ENCODE peak calls at places on chromosome 9, in four cellular contexts. One of them, this sample, is unnamed.

GRCh38 chr9:99294850-99295461 is 72.9 kb downstream of the SEC61B start:
- DNase-seq in psoas muscle: no peak
- DNase-seq in IMR-90: no peak
- DNase-seq in GM12865: peak
- DNase-seq in this sample: peak

GRCh38 chr9:100595391-100596199 is 17.7 kb downstream of the CAVIN4 start:
- DNase-seq in psoas muscle: no peak
- DNase-seq in IMR-90: peak
- DNase-seq in GM12865: peak
- DNase-seq in this sample: peak

GRCh38 chr9:106892632-106893031 is 29.7 kb downstream of the ZNF462 start:
- DNase-seq in psoas muscle: peak
- DNase-seq in IMR-90: peak
- DNase-seq in GM12865: no peak
- DNase-seq in this sample: no peak

GRCh38 chr9:137254624-137255447 is at the start of gene NELFB:
- DNase-seq in psoas muscle: peak
- DNase-seq in IMR-90: peak
- DNase-seq in GM12865: peak
- DNase-seq in this sample: peak

GRCh38 chr9:104606202-104606601 is 775 bp upstream of the OR13C2 start:
- DNase-seq in psoas muscle: no peak
- DNase-seq in IMR-90: no peak
- DNase-seq in GM12865: no peak
- DNase-seq in this sample: no peak

GRCh38 chr9:125121156-125121555 is 22.2 kb downstream of the SCAI start:
- DNase-seq in psoas muscle: no peak
- DNase-seq in IMR-90: no peak
- DNase-seq in GM12865: no peak
- DNase-seq in this sample: peak

GRCh38 chr9:20684865-20685696 is 1.0 kb downstream of the FOCAD start:
- DNase-seq in psoas muscle: no peak
- DNase-seq in IMR-90: peak
- DNase-seq in GM12865: peak
- DNase-seq in this sample: no peak

GRCh38 chr9:130854835-130855234 is 19.8 kb downstream of the ABL1 start:
- DNase-seq in psoas muscle: no peak
- DNase-seq in IMR-90: no peak
- DNase-seq in GM12865: no peak
- DNase-seq in this sample: no peak

GRCh38 chr9:111599948-111600343 is 499 bp upstream of the PTGR1 start:
- DNase-seq in psoas muscle: no peak
- DNase-seq in IMR-90: no peak
- DNase-seq in GM12865: no peak
- DNase-seq in this sample: no peak

GRCh38 chr9:89609426-89610006 is 4.7 kb downstream of the GADD45G start:
- DNase-seq in psoas muscle: peak
- DNase-seq in IMR-90: no peak
- DNase-seq in GM12865: no peak
- DNase-seq in this sample: no peak

GRCh38 chr9:89606567-89607311 is 1.9 kb downstream of the GADD45G start:
- DNase-seq in psoas muscle: peak
- DNase-seq in IMR-90: peak
- DNase-seq in GM12865: no peak
- DNase-seq in this sample: no peak

GRCh38 chr9:89610391-89610925 is 5.6 kb downstream of the GADD45G start:
- DNase-seq in psoas muscle: no peak
- DNase-seq in IMR-90: no peak
- DNase-seq in GM12865: no peak
- DNase-seq in this sample: no peak

GRCh38 chr9:89606049-89606481 is 1.3 kb downstream of the GADD45G start:
- DNase-seq in psoas muscle: peak
- DNase-seq in IMR-90: peak
- DNase-seq in GM12865: no peak
- DNase-seq in this sample: no peak

DNA sequence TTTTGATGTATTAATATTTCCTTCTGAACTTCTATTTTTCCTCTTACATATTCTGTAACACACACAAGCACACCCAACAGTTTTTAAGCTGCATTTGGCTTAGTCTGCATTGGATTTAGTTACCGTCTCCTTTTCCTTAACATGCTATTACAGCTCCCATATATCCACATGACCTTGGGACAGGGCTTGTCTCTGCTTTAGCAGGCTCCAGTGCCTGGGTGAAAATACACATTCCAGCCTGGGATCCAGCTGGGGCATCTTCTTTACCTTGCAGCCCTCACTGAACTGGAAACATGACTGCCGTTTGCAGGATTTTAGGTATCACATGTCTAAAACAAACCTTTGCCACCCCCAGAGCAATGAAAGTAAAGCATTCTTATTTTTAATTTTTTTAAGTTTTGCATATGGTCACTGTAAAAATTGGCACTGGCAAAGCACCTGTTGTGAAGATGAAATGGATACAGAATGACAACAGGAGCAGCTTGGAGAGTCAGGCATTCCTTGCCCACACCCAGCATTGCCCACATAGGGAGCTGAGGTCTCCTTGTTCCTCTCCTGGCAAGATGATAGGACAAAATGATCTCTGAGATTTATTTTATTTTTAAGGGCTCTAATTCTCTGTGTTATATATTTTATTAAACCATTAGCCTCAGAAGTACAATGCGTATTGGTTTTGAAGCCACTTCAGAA is 4.0 kb downstream of the GADD45G start:
- DNase-seq in psoas muscle: no peak
- DNase-seq in IMR-90: no peak
- DNase-seq in GM12865: no peak
- DNase-seq in this sample: no peak
- H3K4me3 ChIP-seq in psoas muscle: no peak
- H3K4me3 ChIP-seq in IMR-90: no peak
- H3K4me3 ChIP-seq in GM12865: no peak
- H3K4me3 ChIP-seq in this sample: no peak

GRCh38 chr9:123614503-123615258 is 258.7 kb downstream of the CRB2 start:
- DNase-seq in psoas muscle: no peak
- DNase-seq in IMR-90: no peak
- DNase-seq in GM12865: no peak
- DNase-seq in this sample: no peak
- H3K4me3 ChIP-seq in psoas muscle: no peak
- H3K4me3 ChIP-seq in IMR-90: no peak
- H3K4me3 ChIP-seq in GM12865: no peak
- H3K4me3 ChIP-seq in this sample: no peak

DNA sequence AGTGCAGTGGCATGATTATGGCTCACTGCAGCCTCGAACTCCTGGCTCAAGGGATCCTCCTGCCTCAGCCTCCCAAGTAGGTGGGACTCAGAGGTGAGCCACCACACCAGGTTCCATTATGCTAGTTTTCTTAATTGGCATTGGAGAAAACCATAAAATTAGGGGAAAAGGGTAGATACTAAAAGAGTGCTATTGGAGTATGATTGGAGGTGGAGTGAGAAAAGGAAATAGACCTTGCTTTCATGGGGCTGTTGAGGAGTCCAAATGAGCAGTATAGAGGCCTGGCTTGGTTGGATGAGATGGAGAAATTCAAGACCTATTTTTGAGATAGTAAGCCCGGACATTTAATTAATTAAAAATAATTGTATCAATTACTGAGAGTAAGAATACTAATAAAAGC is 888 bp upstream of the BRD3OS start:
- DNase-seq in psoas muscle: no peak
- DNase-seq in IMR-90: no peak
- DNase-seq in GM12865: no peak
- DNase-seq in this sample: no peak
- H3K4me3 ChIP-seq in psoas muscle: peak
- H3K4me3 ChIP-seq in IMR-90: peak
- H3K4me3 ChIP-seq in GM12865: peak
- H3K4me3 ChIP-seq in this sample: peak

GRCh38 chr9:129458663-129459549 is 162.0 kb downstream of the C9orf50 start:
- DNase-seq in psoas muscle: peak
- DNase-seq in IMR-90: no peak
- DNase-seq in GM12865: no peak
- DNase-seq in this sample: no peak

GRCh38 chr9:129458155-129458661 is 162.7 kb downstream of the C9orf50 start:
- DNase-seq in psoas muscle: no peak
- DNase-seq in IMR-90: no peak
- DNase-seq in GM12865: peak
- DNase-seq in this sample: peak

GRCh38 chr9:129460323-129461261 is 160.3 kb downstream of the C9orf50 start:
- DNase-seq in psoas muscle: peak
- DNase-seq in IMR-90: peak
- DNase-seq in GM12865: peak
- DNase-seq in this sample: peak

GRCh38 chr9:129457325-129457779 is 163.5 kb downstream of the C9orf50 start:
- DNase-seq in psoas muscle: no peak
- DNase-seq in IMR-90: no peak
- DNase-seq in GM12865: no peak
- DNase-seq in this sample: no peak

GRCh38 chr9:129459550-129460322 is 161.2 kb downstream of the C9orf50 start:
- DNase-seq in psoas muscle: no peak
- DNase-seq in IMR-90: no peak
- DNase-seq in GM12865: no peak
- DNase-seq in this sample: no peak
- H3K4me3 ChIP-seq in psoas muscle: no peak
- H3K4me3 ChIP-seq in IMR-90: no peak
- H3K4me3 ChIP-seq in GM12865: no peak
- H3K4me3 ChIP-seq in this sample: peak

GRCh38 chr9:26754494-26755188 is 138.0 kb downstream of the CAAP1 start:
- DNase-seq in psoas muscle: no peak
- DNase-seq in IMR-90: no peak
- DNase-seq in GM12865: no peak
- DNase-seq in this sample: no peak
- H3K4me3 ChIP-seq in psoas muscle: no peak
- H3K4me3 ChIP-seq in IMR-90: no peak
- H3K4me3 ChIP-seq in GM12865: no peak
- H3K4me3 ChIP-seq in this sample: no peak

DNA sequence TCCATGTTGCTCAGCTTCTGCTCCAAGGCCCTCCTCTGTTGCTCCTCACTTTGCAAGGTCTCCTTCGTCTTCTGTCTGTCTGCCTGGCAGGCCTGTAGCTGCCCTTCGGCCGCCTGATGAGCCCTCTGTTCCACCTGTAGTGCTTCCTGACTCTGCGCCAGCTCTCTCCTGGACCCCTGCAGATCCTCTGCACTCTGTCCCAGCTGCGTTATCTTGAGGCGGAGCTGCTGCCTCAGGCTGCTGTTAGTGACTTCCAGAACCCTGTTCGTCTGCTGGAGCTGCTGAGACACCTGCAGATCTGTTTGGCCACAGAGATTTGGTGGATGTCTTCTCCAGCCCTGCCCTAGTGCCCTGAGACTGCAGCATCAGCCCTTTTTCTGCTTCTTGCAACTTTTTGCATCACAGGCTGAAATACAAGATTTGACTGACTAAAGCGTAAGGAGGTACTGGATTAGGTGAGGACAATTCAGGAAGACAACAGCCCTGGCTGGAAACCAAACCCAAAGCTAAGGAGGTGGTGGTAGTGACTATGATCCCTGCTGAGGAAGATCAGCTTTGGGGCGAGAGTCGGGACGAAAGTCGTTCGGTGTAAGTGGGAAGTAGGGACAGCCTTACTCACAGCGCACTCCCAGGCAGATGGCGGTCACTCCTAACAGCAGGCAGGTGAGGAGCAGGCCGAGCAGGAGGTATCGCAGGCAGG is 2.1 kb downstream of the CD72 start:
- DNase-seq in psoas muscle: peak
- DNase-seq in IMR-90: no peak
- DNase-seq in GM12865: no peak
- DNase-seq in this sample: peak
- H3K4me3 ChIP-seq in psoas muscle: no peak
- H3K4me3 ChIP-seq in IMR-90: no peak
- H3K4me3 ChIP-seq in GM12865: no peak
- H3K4me3 ChIP-seq in this sample: no peak

GRCh38 chr9:110025551-110026170 is 182.3 kb downstream of the C9orf152 start:
- DNase-seq in psoas muscle: no peak
- DNase-seq in IMR-90: no peak
- DNase-seq in GM12865: no peak
- DNase-seq in this sample: no peak

GRCh38 chr9:110029422-110029814 is 178.5 kb downstream of the C9orf152 start:
- DNase-seq in psoas muscle: no peak
- DNase-seq in IMR-90: peak
- DNase-seq in GM12865: no peak
- DNase-seq in this sample: no peak

GRCh38 chr9:110029815-110030480 is 178.0 kb downstream of the C9orf152 start:
- DNase-seq in psoas muscle: no peak
- DNase-seq in IMR-90: no peak
- DNase-seq in GM12865: no peak
- DNase-seq in this sample: no peak

GRCh38 chr9:110028281-110029075 is 179.5 kb downstream of the C9orf152 start:
- DNase-seq in psoas muscle: no peak
- DNase-seq in IMR-90: no peak
- DNase-seq in GM12865: no peak
- DNase-seq in this sample: peak

DNA sequence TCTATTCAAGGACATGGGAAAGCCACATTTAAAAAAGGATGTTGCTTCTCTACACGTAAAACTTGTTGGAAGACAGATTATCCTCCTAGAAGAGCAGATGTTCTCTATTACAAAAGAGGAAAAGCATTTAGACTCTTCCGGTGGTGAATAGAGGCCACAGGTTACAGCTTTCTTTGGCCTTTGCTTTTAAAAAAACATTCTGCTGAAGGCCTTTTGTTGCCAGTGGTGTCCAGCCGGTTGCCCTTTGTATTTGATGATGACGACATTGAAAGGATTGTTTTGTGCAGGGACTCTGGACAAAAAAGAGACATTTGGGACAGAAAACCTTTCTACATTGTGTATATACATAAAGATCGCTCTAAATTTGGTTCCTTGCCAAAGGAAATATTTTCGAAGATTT is 180.3 kb downstream of the C9orf152 start:
- DNase-seq in psoas muscle: no peak
- DNase-seq in IMR-90: peak
- DNase-seq in GM12865: no peak
- DNase-seq in this sample: no peak
- H3K4me3 ChIP-seq in psoas muscle: no peak
- H3K4me3 ChIP-seq in IMR-90: no peak
- H3K4me3 ChIP-seq in GM12865: no peak
- H3K4me3 ChIP-seq in this sample: no peak

GRCh38 chr9:134751630-134752029 is 110.0 kb downstream of the COL5A1 start:
- DNase-seq in psoas muscle: no peak
- DNase-seq in IMR-90: no peak
- DNase-seq in GM12865: no peak
- DNase-seq in this sample: no peak
- H3K4me3 ChIP-seq in psoas muscle: no peak
- H3K4me3 ChIP-seq in IMR-90: no peak
- H3K4me3 ChIP-seq in GM12865: no peak
- H3K4me3 ChIP-seq in this sample: no peak

This sample was measured in Jurkat, Clone E6-1.